ENCODE peak calls at places on chromosomes 7 and 10, in ten cellular contexts. J is GM23248, A is uterus, L is colonic mucosa, T is GM23338, X is body of pancreas, C is prostate gland, W is cardiac muscle cell, S is heart right ventricle, F is H9. B is an unnamed sample.

GRCh38 chr7:126483972-126484371 is 768.8 kb downstream of the GRM8 start:
- DNase-seq in C (no peak), F (no peak), A (no peak), T (no peak), W (no peak), X (no peak), L (no peak), J (no peak), S (no peak), B (no peak)

GRCh38 chr7:129308047-129308446 is 83.2 kb downstream of the AHCYL2 start:
- DNase-seq in S (peak; percentile 42), J (peak; percentile 27), F (no peak), L (no peak), C (peak; percentile 55), T (no peak), X (no peak), W (no peak), A (no peak), B (no peak)

GRCh38 chr10:5625992-5626777 is 40.2 kb downstream of the ASB13 start:
- DNase-seq in F (no peak), X (peak; percentile 97), C (peak; percentile 26), S (no peak), A (no peak), L (peak; percentile 32), T (no peak), J (no peak), W (no peak), B (no peak)

GRCh38 chr10:104736006-104736405 is 94.9 kb downstream of the SORCS3 start:
- DNase-seq in C (no peak), X (no peak), T (no peak), L (no peak), W (peak; percentile 91), A (no peak), F (no peak), S (peak; percentile 22), J (no peak), B (no peak)

GRCh38 chr10:132806126-132807061 is 20.4 kb upstream of the NKX6-2 start:
- DNase-seq in J (no peak), L (no peak), F (no peak), S (no peak), A (no peak), X (no peak), C (no peak), T (no peak), W (no peak), B (no peak)

GRCh38 chr7:266851-267840 is 22.8 kb upstream of the FOXL3 start:
- DNase-seq in A (no peak), W (peak; percentile 45), X (peak; percentile 73), J (no peak), L (peak; percentile 65), T (peak; percentile 71), C (peak; percentile 49), S (no peak), F (peak; percentile 79), B (no peak)

GRCh38 chr7:114293289-114294012 is 121.2 kb upstream of the FOXP2 start:
- DNase-seq in C (no peak), F (no peak), X (no peak), S (no peak), J (peak; percentile 0), A (no peak), T (no peak), L (no peak), W (no peak), B (no peak)

GRCh38 chr10:78892383-78893191 is 176.2 kb upstream of the ZMIZ1 start:
- DNase-seq in T (no peak), C (no peak), S (no peak), A (no peak), W (no peak), F (no peak), L (peak; percentile 11), X (no peak), J (peak; percentile 62), B (no peak)

GRCh38 chr7:106418094-106418493 is 133.3 kb upstream of the NAMPT start:
- DNase-seq in J (peak; percentile 37), S (no peak), T (no peak), C (no peak), X (peak; percentile 39), W (no peak), A (no peak), F (no peak), L (no peak), B (no peak)

GRCh38 chr7:97155897-97156418 is 38.5 kb downstream of the SDHAF3 start:
- DNase-seq in F (no peak), J (no peak), W (no peak), X (no peak), L (no peak), A (no peak), C (no peak), T (no peak), S (no peak), B (no peak)

GRCh38 chr10:3090914-3091313 is 23.6 kb downstream of the PFKP start:
- DNase-seq in A (peak; percentile 47), L (peak; percentile 54), J (peak; percentile 76), W (peak; percentile 83), C (peak; percentile 72), S (peak; percentile 61), T (peak; percentile 54), F (no peak), X (peak; percentile 79), B (no peak)

GRCh38 chr7:15113752-15114151 is 211.2 kb upstream of the DGKB start:
- DNase-seq in S (no peak), J (peak; percentile 27), T (no peak), W (no peak), C (no peak), A (no peak), F (no peak), X (no peak), L (no peak), B (no peak)

GRCh38 chr10:91051834-91052233 is 130.9 kb upstream of the ANKRD1 start:
- DNase-seq in T (no peak), C (peak; percentile 11), W (no peak), J (peak; percentile 29), X (peak; percentile 13), L (no peak), S (no peak), A (peak; percentile 52), F (no peak), B (no peak)

GRCh38 chr10:23610626-23611307 is 171.9 kb downstream of the OTUD1 start:
- DNase-seq in F (no peak), T (no peak), S (no peak), J (peak; percentile 2), C (no peak), X (no peak), L (no peak), W (no peak), A (no peak), B (no peak)

GRCh38 chr10:89275383-89275782 is 23.8 kb upstream of the LIPA start:
- DNase-seq in J (peak; percentile 60), W (no peak), A (no peak), T (no peak), L (no peak), F (no peak), C (peak; percentile 63), S (no peak), X (peak; percentile 33), B (no peak)
- H3K4me1 ChIP-seq in J (peaks cover 59% of the 10 kb centered on the region), W (no peaks in the 10 kb centered on the region), A (no peaks in the 10 kb centered on the region), T (no peaks in the 10 kb centered on the region), L (no peaks in the 10 kb centered on the region), F (no peaks in the 10 kb centered on the region), C (no peaks in the 10 kb centered on the region), S (peaks cover 28% of the 10 kb centered on the region), X (peaks cover 32% of the 10 kb centered on the region), B (no peaks in the 10 kb centered on the region)

DNA sequence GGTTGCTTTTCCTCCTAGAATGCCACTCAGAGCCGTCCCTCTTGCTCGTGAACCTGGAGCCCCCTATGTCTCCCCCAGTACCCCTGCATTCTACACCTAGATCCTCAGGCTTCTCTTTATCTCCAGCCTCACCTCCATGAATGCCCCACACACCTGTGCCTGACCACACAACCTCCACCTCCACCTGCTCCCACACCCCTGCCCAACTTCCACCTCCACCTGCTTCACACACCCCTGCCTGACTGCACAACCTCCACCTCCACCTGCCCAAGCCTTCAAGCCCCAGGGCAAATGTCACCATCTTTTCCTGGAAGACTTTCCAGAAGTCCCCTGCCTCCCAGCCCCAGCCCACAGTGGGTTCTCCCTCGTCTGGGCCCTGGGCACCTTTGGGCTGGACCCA is 6.9 kb upstream of the LFNG start:
- DNase-seq in X (no peak), C (no peak), W (no peak), L (no peak), A (no peak), T (no peak), F (no peak), J (no peak), S (peak; percentile 8), B (no peak)
- H3K4me1 ChIP-seq in X (peaks cover 27% of the 10 kb centered on the region), C (peaks cover 36% of the 10 kb centered on the region), W (no peaks in the 10 kb centered on the region), L (peaks cover 16% of the 10 kb centered on the region), A (peaks cover 4% of the 10 kb centered on the region), T (peaks cover 11% of the 10 kb centered on the region), F (peaks cover 3% of the 10 kb centered on the region), J (peaks cover 27% of the 10 kb centered on the region), S (peaks cover 56% of the 10 kb centered on the region), B (peaks cover 64% of the 10 kb centered on the region)

GRCh38 chr7:157498690-157499089 is 161.9 kb downstream of the DNAJB6 start:
- DNase-seq in T (no peak), J (no peak), X (peak; percentile 9), W (no peak), A (no peak), C (no peak), S (no peak), F (peak; percentile 13), L (no peak), B (no peak)
- H3K4me1 ChIP-seq in T (no peaks in the 10 kb centered on the region), J (no peaks in the 10 kb centered on the region), X (peaks cover 12% of the 10 kb centered on the region), W (no peaks in the 10 kb centered on the region), A (no peaks in the 10 kb centered on the region), C (no peaks in the 10 kb centered on the region), S (peaks cover 4% of the 10 kb centered on the region), F (no peaks in the 10 kb centered on the region), L (no peaks in the 10 kb centered on the region), B (peaks cover 22% of the 10 kb centered on the region)

GRCh38 chr10:11359849-11360248 is 251.6 kb downstream of the USP6NL start:
- DNase-seq in X (no peak), W (no peak), C (no peak), J (no peak), S (no peak), A (no peak), L (no peak), F (no peak), T (no peak), B (no peak)

GRCh38 chr10:11358923-11359560 is 252.4 kb downstream of the USP6NL start:
- DNase-seq in F (no peak), W (no peak), C (no peak), L (no peak), T (no peak), S (no peak), X (no peak), A (no peak), J (no peak), B (no peak)

GRCh38 chr10:11367505-11367904 is 243.9 kb downstream of the USP6NL start:
- DNase-seq in X (no peak), T (no peak), F (no peak), J (no peak), L (no peak), W (no peak), S (no peak), A (no peak), C (no peak), B (no peak)

GRCh38 chr10:11364241-11364640 is 247.2 kb downstream of the USP6NL start:
- DNase-seq in F (no peak), W (no peak), S (no peak), L (no peak), X (no peak), J (no peak), A (no peak), T (no peak), C (no peak), B (no peak)

DNA sequence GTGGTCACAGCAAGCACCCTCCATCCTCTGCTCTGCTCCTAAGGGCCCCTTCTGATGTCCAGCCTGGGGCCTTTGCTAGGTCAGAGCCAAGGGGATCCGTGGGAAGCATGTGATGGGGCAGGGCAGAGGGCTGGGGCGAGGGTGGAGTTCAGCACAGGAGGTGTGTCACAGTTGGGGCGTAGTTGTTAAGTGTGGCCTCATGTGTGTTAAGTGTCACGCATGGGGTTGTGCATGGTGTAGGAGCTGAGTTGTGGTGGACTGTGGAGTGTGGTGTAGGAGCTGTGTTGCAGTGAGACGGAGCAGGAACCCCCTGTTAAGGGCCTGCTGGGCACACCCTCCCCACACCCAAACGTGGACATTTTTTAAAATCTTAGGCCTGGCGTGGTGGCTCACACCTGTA is 248.0 kb downstream of the USP6NL start:
- DNase-seq in S (no peak), L (no peak), C (no peak), A (no peak), W (no peak), J (no peak), X (no peak), F (no peak), T (no peak), B (no peak)
- H3K4me1 ChIP-seq in S (no peaks in the 10 kb centered on the region), L (no peaks in the 10 kb centered on the region), C (no peaks in the 10 kb centered on the region), A (no peaks in the 10 kb centered on the region), W (no peaks in the 10 kb centered on the region), J (no peaks in the 10 kb centered on the region), X (no peaks in the 10 kb centered on the region), F (no peaks in the 10 kb centered on the region), T (no peaks in the 10 kb centered on the region), B (no peaks in the 10 kb centered on the region)